ENCODE peak calls at places on chromosomes 11 and 22, in six cellular contexts. L is H54, N is foreskin melanocyte, T is endothelial cell, R is ELR, I is nephron progenitor cell. Q is an unnamed sample.

GRCh38 chr22:50731811-50732624 is 6.0 kb upstream of the ACR start:
- DNase-seq in R (peak), T (no peak), N (peak), I (peak), L (peak), Q (no peak)

GRCh38 chr11:76277298-76278175 is 71.2 kb upstream of the WNT11 start:
- DNase-seq in I (peak), N (no peak), L (no peak), T (no peak), R (no peak), Q (no peak)

GRCh38 chr22:50698546-50698945 is 25.9 kb downstream of the SHANK3 start:
- DNase-seq in T (no peak), L (no peak), N (no peak), R (peak), I (no peak), Q (no peak)

GRCh38 chr11:62889484-62890437 is 9.1 kb downstream of the SLC3A2 start:
- DNase-seq in T (no peak), N (no peak), R (peak), I (peak), L (no peak), Q (no peak)

GRCh38 chr11:11478021-11478420 is 125.0 kb upstream of the CSNK2A3 start:
- DNase-seq in I (no peak), T (no peak), L (no peak), N (no peak), R (no peak), Q (no peak)

GRCh38 chr11:34416746-34417145 is 22.0 kb upstream of the CAT start:
- DNase-seq in L (no peak), I (no peak), N (no peak), T (no peak), R (no peak), Q (no peak)

GRCh38 chr22:43406186-43406790 is 5.5 kb upstream of the MPPED1 start:
- DNase-seq in N (no peak), R (no peak), T (no peak), I (no peak), L (no peak), Q (no peak)

GRCh38 chr11:132685174-132685611 is 847.1 kb downstream of the OPCML start:
- DNase-seq in L (no peak), I (no peak), T (no peak), N (no peak), R (peak), Q (no peak)

GRCh38 chr11:126153999-126154398 is 57.5 kb downstream of the RPUSD4 start:
- DNase-seq in T (no peak), R (peak), I (no peak), L (no peak), N (no peak), Q (peak)

GRCh38 chr11:66546966-66547661 is 411 bp downstream of the ACTN3 start:
- DNase-seq in T (no peak), I (peak), L (no peak), N (no peak), R (no peak), Q (peak)

GRCh38 chr22:17084554-17085276 is at the start of gene IL17RA:
- DNase-seq in R (peak), L (peak), I (peak), T (peak), N (peak), Q (peak)

GRCh38 chr11:64566042-64566914 is 24.7 kb upstream of the SLC22A12 start:
- DNase-seq in T (peak), R (peak), I (peak), L (peak), N (no peak), Q (peak)

GRCh38 chr11:100923555-100923954 is 206.1 kb downstream of the PGR start:
- DNase-seq in T (no peak), R (peak), N (no peak), L (no peak), I (no peak), Q (no peak)

GRCh38 chr22:26002456-26002855 is 166.8 kb upstream of the SEZ6L start:
- DNase-seq in L (no peak), I (no peak), R (no peak), T (no peak), N (no peak), Q (no peak)

GRCh38 chr11:119204066-119204465 is 2.1 kb upstream of the CBL start:
- DNase-seq in T (no peak), I (no peak), N (no peak), R (no peak), L (no peak), Q (no peak)